ENCODE peak calls at places on chromosomes 6 and 20, in four cellular contexts. One of them, this sample, is unnamed.
A peak's percentile ranks its signal among the peaks of the same experiment; 100 is the strongest.

GRCh38 chr6:147530132-147531060 is 21.9 kb downstream of the SAMD5 start:
- DNase-seq in SK-N-SH: no peak
- DNase-seq in HepG2: no peak
- DNase-seq in A549: no peak
- DNase-seq in this sample: peak; percentile 20

GRCh38 chr6:105209950-105210706 is 30.3 kb upstream of the POPDC3 start:
- DNase-seq in A549: peak; percentile 4
- DNase-seq in HepG2: peak; percentile 60
- DNase-seq in SK-N-SH: no peak
- DNase-seq in this sample: no peak

GRCh38 chr6:18100296-18100695 is 22.2 kb downstream of the NHLRC1 start:
- DNase-seq in HepG2: no peak
- DNase-seq in SK-N-SH: no peak
- DNase-seq in A549: no peak
- DNase-seq in this sample: no peak

GRCh38 chr6:19836799-19837510 is at the start of gene ID4:
- DNase-seq in A549: peak; percentile 78
- DNase-seq in HepG2: no peak
- DNase-seq in SK-N-SH: peak; percentile 90
- DNase-seq in this sample: no peak

GRCh38 chr6:132687306-132687705 is 26.5 kb downstream of the VNN1 start:
- DNase-seq in HepG2: no peak
- DNase-seq in A549: peak; percentile 13
- DNase-seq in SK-N-SH: no peak
- DNase-seq in this sample: no peak

GRCh38 chr6:39080246-39080875 is 31.8 kb downstream of the GLP1R start:
- DNase-seq in HepG2: no peak
- DNase-seq in A549: no peak
- DNase-seq in SK-N-SH: no peak
- DNase-seq in this sample: no peak

GRCh38 chr6:95574811-95575210 is 2.5 kb upstream of the MANEA start:
- DNase-seq in A549: no peak
- DNase-seq in HepG2: peak; percentile 47
- DNase-seq in SK-N-SH: no peak
- DNase-seq in this sample: no peak

GRCh38 chr6:158669145-158670035 is 19.5 kb downstream of the SYTL3 start:
- DNase-seq in A549: no peak
- DNase-seq in SK-N-SH: no peak
- DNase-seq in HepG2: no peak
- DNase-seq in this sample: no peak

GRCh38 chr20:19802492-19803158 is 44.6 kb downstream of the RIN2 start:
- DNase-seq in HepG2: peak; percentile 75
- DNase-seq in SK-N-SH: no peak
- DNase-seq in A549: peak; percentile 47
- DNase-seq in this sample: no peak

GRCh38 chr20:8404912-8405635 is 273.0 kb downstream of the PLCB1 start:
- DNase-seq in HepG2: no peak
- DNase-seq in A549: no peak
- DNase-seq in SK-N-SH: no peak
- DNase-seq in this sample: peak; percentile 54

GRCh38 chr6:3228046-3228671 is 706 bp upstream of the TUBB2B start:
- DNase-seq in HepG2: no peak
- DNase-seq in A549: no peak
- DNase-seq in SK-N-SH: peak; percentile 81
- DNase-seq in this sample: no peak

GRCh38 chr6:166244353-166245045 is 63.7 kb downstream of the PRR18 start:
- DNase-seq in HepG2: no peak
- DNase-seq in SK-N-SH: no peak
- DNase-seq in A549: no peak
- DNase-seq in this sample: peak; percentile 54

GRCh38 chr6:153956807-153957206 is 82.2 kb upstream of the OPRM1 start:
- DNase-seq in A549: no peak
- DNase-seq in HepG2: no peak
- DNase-seq in SK-N-SH: no peak
- DNase-seq in this sample: no peak

GRCh38 chr6:105600342-105601293 is 197.7 kb upstream of the PREP start:
- DNase-seq in HepG2: no peak
- DNase-seq in A549: peak; percentile 51
- DNase-seq in SK-N-SH: no peak
- DNase-seq in this sample: no peak

GRCh38 chr20:48066256-48066655 is 281.0 kb upstream of the SULF2 start:
- DNase-seq in A549: no peak
- DNase-seq in SK-N-SH: no peak
- DNase-seq in HepG2: no peak
- DNase-seq in this sample: no peak

GRCh38 chr6:31794294-31794865 is 1.2 kb downstream of the VARS1 start:
- DNase-seq in HepG2: no peak
- DNase-seq in A549: no peak
- DNase-seq in SK-N-SH: no peak
- DNase-seq in this sample: no peak

GRCh38 chr6:40685771-40686170 is 98.6 kb upstream of the LRFN2 start:
- DNase-seq in HepG2: no peak
- DNase-seq in SK-N-SH: no peak
- DNase-seq in A549: no peak
- DNase-seq in this sample: no peak

GRCh38 chr6:8881663-8882062 is 446.3 kb upstream of the SLC35B3 start:
- DNase-seq in HepG2: no peak
- DNase-seq in SK-N-SH: no peak
- DNase-seq in A549: no peak
- DNase-seq in this sample: no peak

GRCh38 chr6:154276810-154277577 is 79.6 kb downstream of the IPCEF1 start:
- DNase-seq in A549: peak; percentile 8
- DNase-seq in SK-N-SH: peak; percentile 53
- DNase-seq in HepG2: peak; percentile 42
- DNase-seq in this sample: no peak

GRCh38 chr20:17542993-17543412 is 11.8 kb upstream of the BFSP1 start:
- DNase-seq in A549: no peak
- DNase-seq in SK-N-SH: no peak
- DNase-seq in HepG2: no peak
- DNase-seq in this sample: no peak

GRCh38 chr6:169175360-169175887 is 78.2 kb downstream of the THBS2 start:
- DNase-seq in HepG2: no peak
- DNase-seq in SK-N-SH: no peak
- DNase-seq in A549: no peak
- DNase-seq in this sample: no peak

GRCh38 chr20:55067158-55067825 is 591.9 kb downstream of the DOK5 start:
- DNase-seq in HepG2: no peak
- DNase-seq in SK-N-SH: no peak
- DNase-seq in A549: no peak
- DNase-seq in this sample: no peak

GRCh38 chr6:107827541-107827940 is 3.4 kb upstream of the SCML4 start:
- DNase-seq in SK-N-SH: no peak
- DNase-seq in HepG2: no peak
- DNase-seq in A549: no peak
- DNase-seq in this sample: no peak

GRCh38 chr20:15342987-15343639 is 1005.7 kb upstream of the FLRT3 start:
- DNase-seq in HepG2: no peak
- DNase-seq in SK-N-SH: no peak
- DNase-seq in A549: no peak
- DNase-seq in this sample: no peak

GRCh38 chr20:46209930-46210671 is 92.0 kb downstream of the CD40 start:
- DNase-seq in A549: no peak
- DNase-seq in SK-N-SH: peak; percentile 82
- DNase-seq in HepG2: no peak
- DNase-seq in this sample: no peak
- TF ChIP-seq RAD21 in A549: no peak
- TF ChIP-seq RAD21 in SK-N-SH: no peak
- TF ChIP-seq RAD21 in HepG2: no peak
- TF ChIP-seq RAD21 in this sample: no peak

DNA sequence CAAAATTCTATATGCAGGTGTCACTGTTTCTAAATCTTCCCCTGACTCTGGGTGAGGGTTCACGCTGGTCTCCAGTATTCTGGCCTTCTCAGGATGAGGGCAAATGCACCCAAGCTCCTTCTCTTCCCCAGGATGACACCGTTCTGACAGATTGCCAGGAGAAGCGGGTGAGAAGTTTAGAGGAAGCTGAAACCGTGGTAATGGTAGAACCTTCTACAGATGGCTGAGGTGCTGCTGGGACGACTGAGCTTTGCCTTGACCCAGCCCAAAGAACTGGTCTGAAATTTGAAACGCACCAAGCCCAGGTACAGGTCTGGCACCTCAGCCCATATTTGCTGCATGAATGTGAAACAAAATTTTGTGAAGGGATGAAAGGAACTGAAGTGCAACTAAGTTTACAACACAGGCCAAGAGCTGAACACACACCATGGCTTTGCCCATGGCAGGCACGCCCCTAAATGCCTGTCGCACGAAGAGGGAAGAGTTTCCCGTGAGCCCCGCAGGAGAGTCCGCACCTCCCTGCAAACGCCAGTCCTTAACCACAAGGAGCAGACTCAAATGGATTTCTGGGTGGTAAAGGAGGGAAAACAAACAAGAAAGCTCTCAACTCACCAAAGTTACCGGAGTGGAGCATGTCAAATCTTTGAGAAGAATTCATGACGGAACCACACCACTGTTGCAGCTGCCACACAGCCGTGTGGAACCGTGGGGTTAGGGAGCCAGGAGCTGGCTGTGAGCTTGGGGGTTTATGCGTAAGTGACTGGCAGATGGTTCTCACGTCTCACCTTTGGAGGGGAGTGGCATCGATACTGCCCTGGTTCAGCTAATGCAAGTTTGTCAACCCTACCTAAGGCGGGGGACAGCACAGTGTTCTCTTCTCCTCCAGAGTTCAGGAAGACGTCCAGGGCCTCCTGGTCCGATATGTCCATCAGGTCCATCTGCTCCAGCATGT is 138.9 kb downstream of the DTNBP1 start:
- DNase-seq in SK-N-SH: no peak
- DNase-seq in A549: no peak
- DNase-seq in HepG2: no peak
- DNase-seq in this sample: no peak
- TF ChIP-seq PBX3 in SK-N-SH: no peak
- TF ChIP-seq PBX3 in A549: no peak
- TF ChIP-seq PBX3 in HepG2: no peak
- TF ChIP-seq PBX3 in this sample: no peak

GRCh38 chr6:143299253-143300166 is 151.0 kb downstream of the ADAT2 start:
- DNase-seq in HepG2: no peak
- DNase-seq in A549: no peak
- DNase-seq in SK-N-SH: no peak
- DNase-seq in this sample: no peak
- TF ChIP-seq RAD21 in HepG2: no peak
- TF ChIP-seq RAD21 in A549: no peak
- TF ChIP-seq RAD21 in SK-N-SH: no peak
- TF ChIP-seq RAD21 in this sample: peak; percentile 21

DNA sequence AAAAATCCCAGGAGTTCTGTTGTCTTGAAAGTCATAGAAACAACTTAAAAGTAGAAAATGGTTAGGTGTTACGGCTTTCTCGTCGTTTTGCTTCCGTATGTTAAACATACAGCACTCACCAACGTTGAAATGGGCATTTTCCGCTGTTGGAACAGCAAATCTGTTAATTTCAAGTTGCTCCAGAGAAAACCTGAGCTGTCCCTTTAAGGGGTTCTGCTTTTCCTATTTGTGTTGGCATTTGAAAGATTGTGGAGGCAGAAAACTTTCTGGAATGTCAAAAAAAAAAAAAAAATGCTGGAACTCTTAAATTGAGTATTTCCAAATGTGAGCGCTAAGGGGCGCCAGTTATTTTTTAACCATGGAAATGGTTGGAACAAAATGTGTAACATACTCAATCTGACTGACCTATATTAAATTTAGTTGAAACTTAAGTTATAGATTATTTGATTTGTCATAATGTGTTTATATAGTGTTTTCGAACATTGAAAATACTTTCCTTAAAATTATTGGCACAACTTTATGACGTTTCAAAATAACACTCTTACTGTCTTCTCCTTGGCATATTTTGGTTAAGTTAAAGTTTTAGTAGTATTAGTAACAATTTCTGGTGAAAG is 2.2 kb downstream of the QKI start:
- DNase-seq in SK-N-SH: no peak
- DNase-seq in HepG2: peak; percentile 88
- DNase-seq in A549: peak; percentile 26
- DNase-seq in this sample: no peak
- TF ChIP-seq PBX3 in SK-N-SH: no peak
- TF ChIP-seq PBX3 in HepG2: no peak
- TF ChIP-seq PBX3 in A549: no peak
- TF ChIP-seq PBX3 in this sample: no peak

GRCh38 chr6:14743465-14744211 is 502.2 kb upstream of the JARID2 start:
- DNase-seq in A549: peak; percentile 68
- DNase-seq in HepG2: peak; percentile 21
- DNase-seq in SK-N-SH: no peak
- DNase-seq in this sample: no peak
- TF ChIP-seq RAD21 in A549: peak; percentile 31
- TF ChIP-seq RAD21 in HepG2: no peak
- TF ChIP-seq RAD21 in SK-N-SH: no peak
- TF ChIP-seq RAD21 in this sample: peak; percentile 0

GRCh38 chr6:125044667-125045066 is 82.4 kb downstream of the RNF217 start:
- DNase-seq in SK-N-SH: no peak
- DNase-seq in HepG2: no peak
- DNase-seq in A549: no peak
- DNase-seq in this sample: no peak

GRCh38 chr6:125044066-125044465 is 81.8 kb downstream of the RNF217 start:
- DNase-seq in HepG2: no peak
- DNase-seq in SK-N-SH: no peak
- DNase-seq in A549: no peak
- DNase-seq in this sample: no peak

GRCh38 chr6:125038925-125039324 is 76.7 kb downstream of the RNF217 start:
- DNase-seq in A549: no peak
- DNase-seq in HepG2: no peak
- DNase-seq in SK-N-SH: no peak
- DNase-seq in this sample: no peak

GRCh38 chr6:125037826-125038225 is 75.6 kb downstream of the RNF217 start:
- DNase-seq in HepG2: no peak
- DNase-seq in A549: no peak
- DNase-seq in SK-N-SH: no peak
- DNase-seq in this sample: no peak

DNA sequence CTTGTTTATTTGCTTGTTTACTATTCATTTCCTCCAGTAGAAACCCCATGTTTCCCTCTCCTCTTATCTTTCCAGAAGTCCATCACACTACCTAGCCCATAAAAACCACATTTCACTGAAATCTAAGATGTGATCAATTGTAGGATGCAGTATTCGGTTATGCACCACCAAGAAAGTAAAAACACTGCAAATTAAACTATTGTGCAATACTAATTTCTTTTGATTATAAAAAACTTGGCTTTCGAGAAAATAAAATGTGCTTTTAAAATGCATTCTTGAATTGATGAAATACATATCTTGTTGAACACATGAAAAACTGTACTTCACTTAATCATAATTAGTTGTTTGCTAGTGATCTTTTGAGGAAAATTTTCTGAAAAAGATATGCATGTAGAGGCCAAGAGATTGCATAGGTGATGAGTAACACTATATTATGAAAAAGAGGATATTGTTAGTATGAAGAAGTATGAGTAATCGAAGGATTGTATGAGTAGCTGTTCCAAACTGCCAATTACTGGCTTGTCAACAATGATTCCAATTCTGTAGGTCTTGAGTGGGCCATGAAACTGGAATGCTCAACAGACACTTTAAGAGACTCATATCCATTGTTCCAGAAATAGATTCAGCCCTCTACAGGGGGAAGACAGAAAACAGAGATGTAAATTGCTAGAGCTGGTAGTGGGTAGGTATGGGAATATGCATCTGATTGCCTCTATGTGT is 79.7 kb downstream of the RNF217 start:
- DNase-seq in SK-N-SH: no peak
- DNase-seq in A549: no peak
- DNase-seq in HepG2: no peak
- DNase-seq in this sample: no peak
- TF ChIP-seq PBX3 in SK-N-SH: no peak
- TF ChIP-seq PBX3 in A549: no peak
- TF ChIP-seq PBX3 in HepG2: no peak
- TF ChIP-seq PBX3 in this sample: no peak